ENCODE peak calls at places on chromosomes 2 and 18, in five cellular contexts. E is left cardiac atrium; C is stimulated activated CD4-positive, alpha-beta T cell treated with anti-CD3 and anti-CD28 coated beads, Interleukin-1b, Interleukin-23, amount 100 ng/mL, for 1 hour; S is foreskin keratinocyte; L is COLO829. T is an unnamed sample.

GRCh38 chr18:48778344-48779011 is 172.3 kb downstream of the SMAD7 start:
- DNase-seq in E (no peak), C (no peak), S (no peak), L (no peak), T (no peak)

GRCh38 chr18:44128365-44128764 is 552.3 kb upstream of the SETBP1 start:
- DNase-seq in E (no peak), C (no peak), S (peak), L (peak), T (no peak)

GRCh38 chr2:67616749-67617148 is 219.6 kb downstream of the ETAA1 start:
- DNase-seq in E (peak), C (no peak), S (no peak), L (no peak), T (no peak)

GRCh38 chr2:24844023-24844685 is 50.9 kb downstream of the CENPO start:
- DNase-seq in E (no peak), C (no peak), S (no peak), L (no peak), T (no peak)

GRCh38 chr18:60266558-60266957 is 106.0 kb downstream of the MC4R start:
- DNase-seq in E (no peak), C (no peak), S (no peak), L (no peak), T (no peak)

GRCh38 chr18:73879328-73879727 is 268.3 kb downstream of the FBXO15 start:
- DNase-seq in E (no peak), C (no peak), S (no peak), L (no peak), T (no peak)

GRCh38 chr2:55052087-55053061 is 2.1 kb upstream of the RTN4 start:
- DNase-seq in E (no peak), C (no peak), S (no peak), L (no peak), T (no peak)

GRCh38 chr2:85503611-85504433 is 35.1 kb upstream of the MAT2A start:
- DNase-seq in E (no peak), C (no peak), S (peak), L (no peak), T (no peak)

GRCh38 chr18:3177902-3178687 is 41.7 kb downstream of the MYOM1 start:
- DNase-seq in E (peak), C (no peak), S (no peak), L (no peak), T (no peak)

GRCh38 chr2:220891405-220891804 is 680.7 kb downstream of the EPHA4 start:
- DNase-seq in E (no peak), C (no peak), S (peak), L (no peak), T (no peak)

GRCh38 chr2:151771599-151772358 is 37.5 kb upstream of the NEB start:
- DNase-seq in E (peak), C (no peak), S (no peak), L (no peak), T (no peak)

GRCh38 chr2:160205511-160205910 is 5.4 kb upstream of the ITGB6 start:
- DNase-seq in E (peak), C (no peak), S (peak), L (peak), T (no peak)

GRCh38 chr2:51387235-51387634 is 355.3 kb upstream of the NRXN1 start:
- DNase-seq in E (no peak), C (no peak), S (no peak), L (no peak), T (no peak)

GRCh38 chr18:49227456-49227855 is 233.0 kb downstream of the DYM start:
- DNase-seq in E (no peak), C (no peak), S (peak), L (no peak), T (peak)

GRCh38 chr2:238954841-238955521 is 107.1 kb downstream of the TWIST2 start:
- DNase-seq in E (no peak), C (no peak), S (no peak), L (no peak), T (no peak)

GRCh38 chr2:229205704-229206103 is 65.4 kb downstream of the PID1 start:
- DNase-seq in E (no peak), C (no peak), S (no peak), L (peak), T (no peak)

GRCh38 chr2:178550352-178550751 is 70.1 kb downstream of the PLEKHA3 start:
- DNase-seq in E (no peak), C (no peak), S (no peak), L (no peak), T (no peak)

GRCh38 chr2:28419003-28419704 is 26.5 kb downstream of the FOSL2 start:
- DNase-seq in E (no peak), C (no peak), S (no peak), L (no peak), T (no peak)